ENCODE peak calls at places on chromosomes 12 and 14, in eight cellular contexts. A, Q, M, L, X, I, B and S are unnamed samples.

GRCh38 chr14:105087308-105087962 is 22.2 kb upstream of the GPR132 start:
- DNase-seq in A (peak; percentile 56), Q (peak; percentile 84), M (no peak), L (peak; percentile 58), X (no peak), I (peak; percentile 69), B (no peak), S (no peak)

GRCh38 chr14:96754845-96755184 is 42.4 kb upstream of the VRK1 start:
- DNase-seq in A (no peak), Q (no peak), M (no peak), L (no peak), X (no peak), I (no peak), B (no peak), S (peak; percentile 24)

GRCh38 chr14:21825147-21825743 is 151.6 kb upstream of the OR4E1 start:
- DNase-seq in A (peak; percentile 15), Q (peak; percentile 59), M (no peak), L (no peak), X (no peak), I (peak; percentile 2), B (peak; percentile 51), S (no peak)

GRCh38 chr12:28869197-28869596 is 279.9 kb upstream of the FAR2 start:
- DNase-seq in A (no peak), Q (peak; percentile 14), M (no peak), L (no peak), X (no peak), I (peak; percentile 76), B (no peak), S (no peak)

GRCh38 chr14:67068246-67068645 is 121.0 kb upstream of the GARIN2 start:
- DNase-seq in A (no peak), Q (no peak), M (no peak), L (no peak), X (no peak), I (peak; percentile 34), B (no peak), S (no peak)

GRCh38 chr12:4448943-4449861 is 3.6 kb upstream of the FGF6 start:
- DNase-seq in A (no peak), Q (no peak), M (no peak), L (no peak), X (no peak), I (no peak), B (no peak), S (no peak)

GRCh38 chr12:76219806-76220205 is 128.4 kb downstream of the BBS10 start:
- DNase-seq in A (no peak), Q (no peak), M (no peak), L (no peak), X (no peak), I (no peak), B (no peak), S (no peak)

GRCh38 chr14:47044841-47045240 is 393.3 kb upstream of the RPL10L start:
- DNase-seq in A (peak; percentile 8), Q (no peak), M (no peak), L (no peak), X (no peak), I (no peak), B (no peak), S (no peak)

GRCh38 chr12:92118826-92119536 is 26.7 kb downstream of the BTG1 start:
- DNase-seq in A (no peak), Q (no peak), M (no peak), L (no peak), X (no peak), I (no peak), B (no peak), S (no peak)

GRCh38 chr12:1277905-1278304 is 286.9 kb downstream of the ERC1 start:
- DNase-seq in A (no peak), Q (no peak), M (no peak), L (no peak), X (no peak), I (no peak), B (peak; percentile 32), S (no peak)

GRCh38 chr12:82665142-82665923 is 21.4 kb upstream of the TMTC2 start:
- DNase-seq in A (no peak), Q (no peak), M (no peak), L (no peak), X (no peak), I (no peak), B (no peak), S (no peak)